ENCODE peak calls at places on chromosomes 12 and 14, in six cellular contexts. One of them, this sample, is unnamed.

GRCh38 chr14:94062344-94062904 is 18.6 kb downstream of the DDX24 start:
- DNase-seq in PC-3: no peak
- DNase-seq in GM13977: no peak
- DNase-seq in NCI-H2171 treated with DMSO at 0.1 percent for 48 hours: no peak
- DNase-seq in T-helper 1 cell: no peak
- DNase-seq in cardiac muscle cell: no peak
- DNase-seq in this sample: no peak

GRCh38 chr12:27780612-27781408 is 774 bp upstream of the MANSC4 start:
- DNase-seq in GM13977: peak
- DNase-seq in cardiac muscle cell: peak
- DNase-seq in PC-3: peak
- DNase-seq in NCI-H2171 treated with DMSO at 0.1 percent for 48 hours: peak
- DNase-seq in T-helper 1 cell: peak
- DNase-seq in this sample: peak

GRCh38 chr12:10310926-10311705 is 3.4 kb downstream of the KLRD1 start:
- DNase-seq in cardiac muscle cell: no peak
- DNase-seq in T-helper 1 cell: no peak
- DNase-seq in PC-3: peak
- DNase-seq in GM13977: no peak
- DNase-seq in NCI-H2171 treated with DMSO at 0.1 percent for 48 hours: no peak
- DNase-seq in this sample: no peak

GRCh38 chr12:53999596-54000104 is 311 bp upstream of the HOXC9 start:
- DNase-seq in GM13977: no peak
- DNase-seq in PC-3: no peak
- DNase-seq in T-helper 1 cell: no peak
- DNase-seq in cardiac muscle cell: no peak
- DNase-seq in NCI-H2171 treated with DMSO at 0.1 percent for 48 hours: no peak
- DNase-seq in this sample: no peak

GRCh38 chr14:55127491-55127951 is 1.5 kb upstream of the LGALS3 start:
- DNase-seq in PC-3: peak
- DNase-seq in T-helper 1 cell: no peak
- DNase-seq in GM13977: no peak
- DNase-seq in NCI-H2171 treated with DMSO at 0.1 percent for 48 hours: no peak
- DNase-seq in cardiac muscle cell: no peak
- DNase-seq in this sample: no peak

GRCh38 chr14:70812124-70812818 is 3.0 kb upstream of the MAP3K9 start:
- DNase-seq in NCI-H2171 treated with DMSO at 0.1 percent for 48 hours: no peak
- DNase-seq in cardiac muscle cell: no peak
- DNase-seq in T-helper 1 cell: no peak
- DNase-seq in GM13977: no peak
- DNase-seq in PC-3: peak
- DNase-seq in this sample: no peak

GRCh38 chr12:30026621-30027234 is 243.0 kb upstream of the TMTC1 start:
- DNase-seq in GM13977: no peak
- DNase-seq in cardiac muscle cell: peak
- DNase-seq in T-helper 1 cell: no peak
- DNase-seq in NCI-H2171 treated with DMSO at 0.1 percent for 48 hours: no peak
- DNase-seq in PC-3: peak
- DNase-seq in this sample: no peak

GRCh38 chr14:93970589-93970966 is 5.8 kb downstream of the ASB2 start:
- DNase-seq in PC-3: peak
- DNase-seq in cardiac muscle cell: no peak
- DNase-seq in GM13977: no peak
- DNase-seq in NCI-H2171 treated with DMSO at 0.1 percent for 48 hours: peak
- DNase-seq in T-helper 1 cell: peak
- DNase-seq in this sample: no peak

GRCh38 chr12:123506059-123506842 is 27.3 kb downstream of the RILPL1 start:
- DNase-seq in PC-3: no peak
- DNase-seq in GM13977: no peak
- DNase-seq in NCI-H2171 treated with DMSO at 0.1 percent for 48 hours: no peak
- DNase-seq in T-helper 1 cell: no peak
- DNase-seq in cardiac muscle cell: no peak
- DNase-seq in this sample: no peak

GRCh38 chr14:53515264-53515663 is 362.1 kb upstream of the DDHD1 start:
- DNase-seq in GM13977: no peak
- DNase-seq in NCI-H2171 treated with DMSO at 0.1 percent for 48 hours: no peak
- DNase-seq in T-helper 1 cell: no peak
- DNase-seq in cardiac muscle cell: no peak
- DNase-seq in PC-3: no peak
- DNase-seq in this sample: no peak

GRCh38 chr12:57803317-57803893 is 15.1 kb downstream of the AVIL start:
- DNase-seq in NCI-H2171 treated with DMSO at 0.1 percent for 48 hours: peak
- DNase-seq in T-helper 1 cell: no peak
- DNase-seq in PC-3: peak
- DNase-seq in cardiac muscle cell: peak
- DNase-seq in GM13977: peak
- DNase-seq in this sample: peak

GRCh38 chr14:71754422-71755095 is 177.7 kb upstream of the RGS6 start:
- DNase-seq in cardiac muscle cell: no peak
- DNase-seq in GM13977: no peak
- DNase-seq in T-helper 1 cell: no peak
- DNase-seq in NCI-H2171 treated with DMSO at 0.1 percent for 48 hours: no peak
- DNase-seq in PC-3: no peak
- DNase-seq in this sample: no peak

GRCh38 chr12:83097656-83098055 is 410.9 kb downstream of the TMTC2 start:
- DNase-seq in GM13977: no peak
- DNase-seq in NCI-H2171 treated with DMSO at 0.1 percent for 48 hours: no peak
- DNase-seq in T-helper 1 cell: no peak
- DNase-seq in PC-3: no peak
- DNase-seq in cardiac muscle cell: no peak
- DNase-seq in this sample: no peak

GRCh38 chr12:11661491-11662085 is 12.1 kb downstream of the ETV6 start:
- DNase-seq in T-helper 1 cell: no peak
- DNase-seq in PC-3: no peak
- DNase-seq in NCI-H2171 treated with DMSO at 0.1 percent for 48 hours: no peak
- DNase-seq in GM13977: no peak
- DNase-seq in cardiac muscle cell: no peak
- DNase-seq in this sample: no peak

GRCh38 chr14:69539631-69540410 is 34.9 kb downstream of the CCDC177 start:
- DNase-seq in cardiac muscle cell: no peak
- DNase-seq in NCI-H2171 treated with DMSO at 0.1 percent for 48 hours: no peak
- DNase-seq in PC-3: no peak
- DNase-seq in T-helper 1 cell: no peak
- DNase-seq in GM13977: no peak
- DNase-seq in this sample: no peak

GRCh38 chr14:105229099-105229655 is 19.2 kb upstream of the BTBD6 start:
- DNase-seq in T-helper 1 cell: no peak
- DNase-seq in NCI-H2171 treated with DMSO at 0.1 percent for 48 hours: no peak
- DNase-seq in GM13977: no peak
- DNase-seq in cardiac muscle cell: no peak
- DNase-seq in PC-3: no peak
- DNase-seq in this sample: no peak

GRCh38 chr12:75479963-75480461 is 543 bp upstream of the GLIPR1 start:
- DNase-seq in T-helper 1 cell: peak
- DNase-seq in GM13977: peak
- DNase-seq in NCI-H2171 treated with DMSO at 0.1 percent for 48 hours: no peak
- DNase-seq in cardiac muscle cell: no peak
- DNase-seq in PC-3: peak
- DNase-seq in this sample: no peak

GRCh38 chr12:107990325-107990724 is 138.8 kb upstream of the WSCD2 start:
- DNase-seq in GM13977: peak
- DNase-seq in T-helper 1 cell: peak
- DNase-seq in cardiac muscle cell: peak
- DNase-seq in PC-3: peak
- DNase-seq in NCI-H2171 treated with DMSO at 0.1 percent for 48 hours: peak
- DNase-seq in this sample: peak

GRCh38 chr14:35258420-35258819 is 33.8 kb upstream of the PSMA6 start:
- DNase-seq in T-helper 1 cell: no peak
- DNase-seq in PC-3: no peak
- DNase-seq in NCI-H2171 treated with DMSO at 0.1 percent for 48 hours: no peak
- DNase-seq in cardiac muscle cell: no peak
- DNase-seq in GM13977: no peak
- DNase-seq in this sample: no peak

GRCh38 chr12:52496590-52497071 is 3.6 kb upstream of the KRT6A start:
- DNase-seq in NCI-H2171 treated with DMSO at 0.1 percent for 48 hours: peak
- DNase-seq in GM13977: no peak
- DNase-seq in cardiac muscle cell: no peak
- DNase-seq in T-helper 1 cell: no peak
- DNase-seq in PC-3: peak
- DNase-seq in this sample: no peak

This sample was measured in endothelial cell.